ENCODE peak calls at places on chromosomes 12 and 14, in seven cellular contexts. K is brain microvascular endothelial cell, T is dorsolateral prefrontal cortex, W is heart right ventricle, H is body of pancreas, A is cardiac muscle cell, N is PC-3. V is an unnamed sample.

GRCh38 chr14:54267172-54267571 is 129.6 kb upstream of the CDKN3 start:
- DNase-seq in K (no peak), T (no peak), W (no peak), H (no peak), A (no peak), N (no peak), V (no peak)

GRCh38 chr14:35539969-35540368 is 6.0 kb downstream of the INSM2 start:
- DNase-seq in K (no peak), T (no peak), W (no peak), H (no peak), A (no peak), N (no peak), V (no peak)

GRCh38 chr12:3046441-3047200 is 30.6 kb upstream of the TSPAN9 start:
- DNase-seq in K (no peak), T (no peak), W (peak; percentile 81), H (no peak), A (peak; percentile 43), N (peak; percentile 38), V (no peak)

GRCh38 chr12:56080556-56081138 is 682 bp downstream of the ERBB3 start:
- DNase-seq in K (no peak), T (no peak), W (no peak), H (peak; percentile 80), A (no peak), N (peak; percentile 42), V (no peak)

GRCh38 chr12:10974965-10975364 is 11.7 kb downstream of the TAS2R50 start:
- DNase-seq in K (no peak), T (no peak), W (no peak), H (no peak), A (no peak), N (no peak), V (no peak)

GRCh38 chr12:46430340-46430948 is 57.9 kb upstream of the SLC38A2 start:
- DNase-seq in K (peak; percentile 81), T (no peak), W (peak; percentile 16), H (no peak), A (peak; percentile 80), N (peak; percentile 95), V (peak; percentile 94)

GRCh38 chr12:28966049-28966778 is 182.9 kb upstream of the FAR2 start:
- DNase-seq in K (no peak), T (no peak), W (peak; percentile 75), H (peak; percentile 58), A (peak; percentile 92), N (no peak), V (no peak)

GRCh38 chr12:66144796-66145754 is 14.5 kb upstream of the LLPH start:
- DNase-seq in K (peak; percentile 59), T (no peak), W (peak; percentile 58), H (peak; percentile 46), A (peak; percentile 95), N (peak; percentile 91), V (peak; percentile 41)

GRCh38 chr12:91704446-91704845 is 441.2 kb downstream of the BTG1 start:
- DNase-seq in K (peak; percentile 74), T (no peak), W (peak; percentile 4), H (no peak), A (peak; percentile 58), N (peak; percentile 81), V (no peak)

DNA sequence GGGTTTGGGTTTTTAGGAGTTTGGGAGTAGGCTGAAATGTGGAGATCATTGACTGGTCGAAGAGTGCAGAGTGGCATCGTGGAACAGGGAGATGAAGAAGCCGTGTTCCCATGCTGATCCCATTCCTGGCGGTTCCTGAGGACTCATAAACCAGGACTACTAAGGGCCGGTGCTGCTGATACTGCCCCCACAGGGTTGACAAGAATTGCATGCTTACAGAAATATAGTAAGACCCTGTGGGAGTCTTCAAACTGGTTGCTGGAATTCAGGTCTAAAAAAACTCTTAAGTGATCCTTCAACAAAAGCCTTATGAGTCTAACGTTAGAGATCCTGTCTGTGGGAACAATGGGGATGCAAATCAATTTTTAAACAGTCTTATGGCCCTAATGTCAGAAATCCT is 64.0 kb upstream of the ARHGAP5 start:
- DNase-seq in K (no peak), T (no peak), W (no peak), H (no peak), A (peak; percentile 11), N (no peak), V (no peak)
- TF ChIP-seq CTCF in K (peak; percentile 40), T (no peak), W (no peak), H (no peak), A (peak; percentile 8), N (peak; percentile 36), V (peak; percentile 16)

GRCh38 chr14:64123241-64123956 is 170.8 kb downstream of the ESR2 start:
- DNase-seq in K (no peak), T (no peak), W (no peak), H (peak; percentile 55), A (no peak), N (peak; percentile 11), V (no peak)

DNA sequence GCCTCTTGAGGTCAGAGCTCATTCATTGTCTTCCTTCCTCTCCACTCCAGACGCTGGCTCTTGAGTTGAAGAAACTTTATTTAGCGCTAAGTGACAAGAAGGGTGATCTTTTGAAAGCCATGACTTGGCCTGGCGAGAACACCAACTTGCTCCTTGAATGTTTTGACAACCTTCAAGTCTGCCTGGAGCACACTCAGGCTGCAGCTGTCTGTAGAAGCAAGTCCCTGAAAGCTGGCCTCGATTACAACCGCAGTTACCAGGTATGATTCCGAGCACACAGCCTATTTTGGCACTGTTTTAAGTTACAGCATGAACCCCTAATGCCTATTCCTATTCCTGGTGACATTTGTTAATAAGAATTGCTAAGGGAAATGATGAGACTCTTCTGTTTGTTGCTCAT is 167.6 kb downstream of the ESR2 start:
- DNase-seq in K (no peak), T (no peak), W (no peak), H (no peak), A (no peak), N (no peak), V (no peak)
- H3K27ac ChIP-seq in K (no peak overlapping the region), T (no peak overlapping the region), W (no peak overlapping the region), H (no peak overlapping the region), A (no peak overlapping the region), N (no peak overlapping the region), V (no peak overlapping the region)

GRCh38 chr12:14841761-14842160 is 1.6 kb downstream of the ART4 start:
- DNase-seq in K (peak; percentile 62), T (no peak), W (peak; percentile 71), H (peak; percentile 68), A (peak; percentile 79), N (peak; percentile 79), V (no peak)
- H3K4me3 ChIP-seq in K (no peak overlapping the region), T (no peak overlapping the region), W (peak overlapping the region; percentile 35), H (no peak overlapping the region), A (no peak overlapping the region), N (no peak overlapping the region), V (no peak overlapping the region)

DNA sequence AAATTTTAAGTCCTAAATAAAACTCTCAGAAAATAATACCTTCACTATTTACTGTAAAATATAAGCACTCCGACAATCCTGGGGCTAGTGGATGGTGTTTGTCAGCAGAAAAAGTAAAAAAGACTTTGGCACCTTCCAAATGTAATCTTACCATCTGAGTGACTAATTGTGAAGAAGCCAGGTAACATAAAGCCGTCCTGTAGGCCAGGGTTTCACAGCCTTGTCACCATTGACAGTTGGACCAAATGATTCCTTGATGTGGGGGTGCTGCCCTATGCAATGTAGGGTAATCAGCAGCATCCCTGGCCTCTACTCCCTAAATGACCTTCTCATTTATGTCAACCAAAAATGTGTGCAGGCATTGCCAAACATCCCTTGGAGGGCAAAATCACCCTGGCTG is 87.2 kb downstream of the CAPZA3 start:
- DNase-seq in K (no peak), T (no peak), W (no peak), H (no peak), A (no peak), N (no peak), V (no peak)
- TF ChIP-seq CTCF in K (no peak), T (no peak), W (no peak), H (no peak), A (no peak), N (no peak), V (no peak)